ENCODE peak calls at places on chromosomes 16 and 17, in six cellular contexts. One of them, this sample, is unnamed.
A peak's percentile ranks its signal among the peaks of the same experiment; 100 is the strongest.

GRCh38 chr17:2214047-2214717 is 89.4 kb downstream of the SMG6 start:
- DNase-seq in IMR-90: peak; percentile 93
- DNase-seq in Peyer's patch: no peak
- DNase-seq in MM.1S: no peak
- DNase-seq in PC-3: no peak
- DNase-seq in A549: no peak
- DNase-seq in this sample: no peak

GRCh38 chr17:4074831-4075495 is 67.9 kb downstream of the ZZEF1 start:
- DNase-seq in IMR-90: peak; percentile 47
- DNase-seq in Peyer's patch: no peak
- DNase-seq in MM.1S: peak; percentile 73
- DNase-seq in PC-3: peak; percentile 51
- DNase-seq in A549: peak; percentile 56
- DNase-seq in this sample: peak; percentile 51

GRCh38 chr17:31858647-31859486 is at the start of gene COPRS:
- DNase-seq in IMR-90: peak; percentile 81
- DNase-seq in Peyer's patch: peak; percentile 93
- DNase-seq in MM.1S: peak; percentile 87
- DNase-seq in PC-3: peak; percentile 67
- DNase-seq in A549: peak; percentile 81
- DNase-seq in this sample: peak; percentile 84

GRCh38 chr17:14341866-14342265 is 41.0 kb downstream of the HS3ST3B1 start:
- DNase-seq in IMR-90: no peak
- DNase-seq in Peyer's patch: no peak
- DNase-seq in MM.1S: no peak
- DNase-seq in PC-3: no peak
- DNase-seq in A549: no peak
- DNase-seq in this sample: no peak

GRCh38 chr16:24151482-24151939 is 104.6 kb upstream of the CACNG3 start:
- DNase-seq in IMR-90: peak; percentile 0
- DNase-seq in Peyer's patch: no peak
- DNase-seq in MM.1S: no peak
- DNase-seq in PC-3: no peak
- DNase-seq in A549: no peak
- DNase-seq in this sample: no peak

GRCh38 chr17:78884148-78884870 is 18.7 kb downstream of the CEP295NL start:
- DNase-seq in IMR-90: no peak
- DNase-seq in Peyer's patch: no peak
- DNase-seq in MM.1S: no peak
- DNase-seq in PC-3: no peak
- DNase-seq in A549: no peak
- DNase-seq in this sample: no peak

GRCh38 chr16:56608876-56609462 is 585 bp downstream of the MT2A start:
- DNase-seq in IMR-90: no peak
- DNase-seq in Peyer's patch: peak; percentile 60
- DNase-seq in MM.1S: no peak
- DNase-seq in PC-3: no peak
- DNase-seq in A549: no peak
- DNase-seq in this sample: no peak

GRCh38 chr17:56629450-56630187 is 36.1 kb downstream of the NOG start:
- DNase-seq in IMR-90: peak; percentile 37
- DNase-seq in Peyer's patch: no peak
- DNase-seq in MM.1S: no peak
- DNase-seq in PC-3: peak; percentile 71
- DNase-seq in A549: peak; percentile 77
- DNase-seq in this sample: no peak

GRCh38 chr16:72066747-72067146 is 3.7 kb downstream of the HPR start:
- DNase-seq in IMR-90: peak; percentile 64
- DNase-seq in Peyer's patch: no peak
- DNase-seq in MM.1S: peak; percentile 41
- DNase-seq in PC-3: peak; percentile 42
- DNase-seq in A549: peak; percentile 48
- DNase-seq in this sample: peak; percentile 25

GRCh38 chr16:77564791-77565390 is 130.1 kb upstream of the ADAMTS18 start:
- DNase-seq in IMR-90: peak; percentile 8
- DNase-seq in Peyer's patch: no peak
- DNase-seq in MM.1S: no peak
- DNase-seq in PC-3: no peak
- DNase-seq in A549: no peak
- DNase-seq in this sample: no peak

GRCh38 chr17:75511610-75512575 is 3.4 kb downstream of the CASKIN2 start:
- DNase-seq in IMR-90: no peak
- DNase-seq in Peyer's patch: no peak
- DNase-seq in MM.1S: no peak
- DNase-seq in PC-3: no peak
- DNase-seq in A549: no peak
- DNase-seq in this sample: no peak

GRCh38 chr16:81261049-81261648 is 22.7 kb downstream of the BCO1 start:
- DNase-seq in IMR-90: no peak
- DNase-seq in Peyer's patch: no peak
- DNase-seq in MM.1S: no peak
- DNase-seq in PC-3: peak; percentile 55
- DNase-seq in A549: peak; percentile 52
- DNase-seq in this sample: no peak

GRCh38 chr16:17541324-17541723 is 70.6 kb upstream of the XYLT1 start:
- DNase-seq in IMR-90: no peak
- DNase-seq in Peyer's patch: no peak
- DNase-seq in MM.1S: no peak
- DNase-seq in PC-3: no peak
- DNase-seq in A549: no peak
- DNase-seq in this sample: no peak

GRCh38 chr17:57480438-57481196 is 224.3 kb downstream of the MSI2 start:
- DNase-seq in IMR-90: peak; percentile 72
- DNase-seq in Peyer's patch: no peak
- DNase-seq in MM.1S: peak; percentile 84
- DNase-seq in PC-3: peak; percentile 84
- DNase-seq in A549: no peak
- DNase-seq in this sample: no peak

GRCh38 chr16:23670137-23670776 is 8.4 kb upstream of the PLK1 start:
- DNase-seq in IMR-90: peak; percentile 95
- DNase-seq in Peyer's patch: no peak
- DNase-seq in MM.1S: no peak
- DNase-seq in PC-3: peak; percentile 85
- DNase-seq in A549: no peak
- DNase-seq in this sample: peak; percentile 17

GRCh38 chr16:3863587-3863986 is 16.9 kb downstream of the CREBBP start:
- DNase-seq in IMR-90: no peak
- DNase-seq in Peyer's patch: no peak
- DNase-seq in MM.1S: no peak
- DNase-seq in PC-3: no peak
- DNase-seq in A549: no peak
- DNase-seq in this sample: no peak

GRCh38 chr16:84324439-84325262 is 30.0 kb downstream of the WFDC1 start:
- DNase-seq in IMR-90: peak; percentile 35
- DNase-seq in Peyer's patch: no peak
- DNase-seq in MM.1S: no peak
- DNase-seq in PC-3: no peak
- DNase-seq in A549: no peak
- DNase-seq in this sample: no peak

GRCh38 chr16:28098959-28099945 is 35.7 kb upstream of the GSG1L start:
- DNase-seq in IMR-90: no peak
- DNase-seq in Peyer's patch: peak; percentile 1
- DNase-seq in MM.1S: no peak
- DNase-seq in PC-3: no peak
- DNase-seq in A549: no peak
- DNase-seq in this sample: no peak

GRCh38 chr16:89417352-89417751 is 73.0 kb downstream of the ANKRD11 start:
- DNase-seq in IMR-90: no peak
- DNase-seq in Peyer's patch: peak; percentile 61
- DNase-seq in MM.1S: no peak
- DNase-seq in PC-3: no peak
- DNase-seq in A549: no peak
- DNase-seq in this sample: no peak

GRCh38 chr17:33369876-33370275 is 76.8 kb upstream of the ASIC2 start:
- DNase-seq in IMR-90: no peak
- DNase-seq in Peyer's patch: no peak
- DNase-seq in MM.1S: no peak
- DNase-seq in PC-3: no peak
- DNase-seq in A549: no peak
- DNase-seq in this sample: no peak

GRCh38 chr17:50304781-50305404 is 30.6 kb downstream of the TMEM92 start:
- DNase-seq in IMR-90: peak; percentile 79
- DNase-seq in Peyer's patch: no peak
- DNase-seq in MM.1S: no peak
- DNase-seq in PC-3: no peak
- DNase-seq in A549: no peak
- DNase-seq in this sample: no peak

GRCh38 chr17:73052923-73053322 is 39.6 kb downstream of the SLC39A11 start:
- DNase-seq in IMR-90: no peak
- DNase-seq in Peyer's patch: no peak
- DNase-seq in MM.1S: no peak
- DNase-seq in PC-3: no peak
- DNase-seq in A549: no peak
- DNase-seq in this sample: no peak

GRCh38 chr16:89031715-89032659 is 55.0 kb upstream of the CBFA2T3 start:
- DNase-seq in IMR-90: no peak
- DNase-seq in Peyer's patch: no peak
- DNase-seq in MM.1S: peak; percentile 22
- DNase-seq in PC-3: no peak
- DNase-seq in A549: no peak
- DNase-seq in this sample: peak; percentile 84

GRCh38 chr16:50305441-50306061 is 39.2 kb downstream of the ADCY7 start:
- DNase-seq in IMR-90: no peak
- DNase-seq in Peyer's patch: peak; percentile 26
- DNase-seq in MM.1S: no peak
- DNase-seq in PC-3: no peak
- DNase-seq in A549: no peak
- DNase-seq in this sample: no peak

GRCh38 chr17:48478224-48479013 is 48.4 kb upstream of the SKAP1 start:
- DNase-seq in IMR-90: no peak
- DNase-seq in Peyer's patch: no peak
- DNase-seq in MM.1S: peak; percentile 86
- DNase-seq in PC-3: no peak
- DNase-seq in A549: no peak
- DNase-seq in this sample: no peak
- TF ChIP-seq CTCF in IMR-90: no peak
- TF ChIP-seq CTCF in Peyer's patch: no peak
- TF ChIP-seq CTCF in MM.1S: peak; percentile 21
- TF ChIP-seq CTCF in PC-3: no peak
- TF ChIP-seq CTCF in A549: no peak
- TF ChIP-seq CTCF in this sample: no peak

GRCh38 chr17:71117461-71117860 is 948.1 kb downstream of the KCNJ2 start:
- DNase-seq in IMR-90: peak; percentile 21
- DNase-seq in Peyer's patch: no peak
- DNase-seq in MM.1S: no peak
- DNase-seq in PC-3: no peak
- DNase-seq in A549: no peak
- DNase-seq in this sample: no peak

GRCh38 chr17:71115669-71115972 is 946.3 kb downstream of the KCNJ2 start:
- DNase-seq in IMR-90: peak; percentile 15
- DNase-seq in Peyer's patch: no peak
- DNase-seq in MM.1S: no peak
- DNase-seq in PC-3: no peak
- DNase-seq in A549: no peak
- DNase-seq in this sample: no peak

GRCh38 chr17:71114911-71115668 is 945.8 kb downstream of the KCNJ2 start:
- DNase-seq in IMR-90: no peak
- DNase-seq in Peyer's patch: no peak
- DNase-seq in MM.1S: no peak
- DNase-seq in PC-3: no peak
- DNase-seq in A549: no peak
- DNase-seq in this sample: no peak

DNA sequence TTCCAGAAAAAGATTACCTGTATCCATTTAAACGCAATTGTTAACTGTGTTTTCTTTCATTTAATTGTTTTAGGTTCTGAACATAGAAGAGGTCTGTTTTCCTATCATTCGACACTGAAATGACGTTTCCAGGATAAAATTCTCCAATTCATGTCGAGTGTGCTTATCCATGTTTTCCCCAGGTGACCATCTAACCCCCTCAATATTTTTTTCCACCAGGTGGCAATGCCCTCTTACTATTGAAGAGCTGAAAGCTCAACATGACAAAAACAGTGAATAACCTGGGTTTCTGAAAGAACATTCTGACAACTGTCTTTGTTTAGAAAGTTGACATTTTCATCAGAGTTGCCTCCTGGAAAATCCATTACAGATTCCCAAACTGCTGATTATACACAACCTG is 948.7 kb downstream of the KCNJ2 start:
- DNase-seq in IMR-90: peak; percentile 18
- DNase-seq in Peyer's patch: no peak
- DNase-seq in MM.1S: peak; percentile 16
- DNase-seq in PC-3: peak; percentile 89
- DNase-seq in A549: peak; percentile 14
- DNase-seq in this sample: no peak
- TF ChIP-seq CTCF in IMR-90: peak; percentile 47
- TF ChIP-seq CTCF in Peyer's patch: peak; percentile 61
- TF ChIP-seq CTCF in MM.1S: peak; percentile 41
- TF ChIP-seq CTCF in PC-3: peak; percentile 96
- TF ChIP-seq CTCF in A549: peak; percentile 44
- TF ChIP-seq CTCF in this sample: no peak

DNA sequence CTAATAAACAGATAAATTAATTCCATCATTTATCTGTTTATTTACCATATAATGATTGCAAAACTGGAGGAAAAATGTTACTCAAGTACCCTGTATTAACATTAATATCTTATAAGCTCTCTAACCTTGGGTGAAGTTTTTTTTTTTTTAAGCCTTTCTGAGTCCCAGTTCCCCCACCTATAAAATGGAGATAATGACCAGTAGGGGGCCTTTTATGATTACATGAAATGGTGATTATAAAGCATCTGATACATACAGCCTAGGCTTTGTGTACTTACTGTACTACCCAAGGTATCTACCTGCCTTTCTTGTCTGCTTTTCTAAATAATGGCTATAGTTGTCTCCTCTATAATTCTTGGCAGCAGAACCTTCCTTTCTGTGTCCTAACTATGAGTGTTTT is 22.6 kb downstream of the LRRC36 start:
- DNase-seq in IMR-90: peak; percentile 44
- DNase-seq in Peyer's patch: no peak
- DNase-seq in MM.1S: peak; percentile 38
- DNase-seq in PC-3: peak; percentile 61
- DNase-seq in A549: no peak
- DNase-seq in this sample: no peak
- TF ChIP-seq CTCF in IMR-90: peak; percentile 61
- TF ChIP-seq CTCF in Peyer's patch: peak; percentile 58
- TF ChIP-seq CTCF in MM.1S: peak; percentile 43
- TF ChIP-seq CTCF in PC-3: peak; percentile 60
- TF ChIP-seq CTCF in A549: peak; percentile 54
- TF ChIP-seq CTCF in this sample: peak; percentile 74

DNA sequence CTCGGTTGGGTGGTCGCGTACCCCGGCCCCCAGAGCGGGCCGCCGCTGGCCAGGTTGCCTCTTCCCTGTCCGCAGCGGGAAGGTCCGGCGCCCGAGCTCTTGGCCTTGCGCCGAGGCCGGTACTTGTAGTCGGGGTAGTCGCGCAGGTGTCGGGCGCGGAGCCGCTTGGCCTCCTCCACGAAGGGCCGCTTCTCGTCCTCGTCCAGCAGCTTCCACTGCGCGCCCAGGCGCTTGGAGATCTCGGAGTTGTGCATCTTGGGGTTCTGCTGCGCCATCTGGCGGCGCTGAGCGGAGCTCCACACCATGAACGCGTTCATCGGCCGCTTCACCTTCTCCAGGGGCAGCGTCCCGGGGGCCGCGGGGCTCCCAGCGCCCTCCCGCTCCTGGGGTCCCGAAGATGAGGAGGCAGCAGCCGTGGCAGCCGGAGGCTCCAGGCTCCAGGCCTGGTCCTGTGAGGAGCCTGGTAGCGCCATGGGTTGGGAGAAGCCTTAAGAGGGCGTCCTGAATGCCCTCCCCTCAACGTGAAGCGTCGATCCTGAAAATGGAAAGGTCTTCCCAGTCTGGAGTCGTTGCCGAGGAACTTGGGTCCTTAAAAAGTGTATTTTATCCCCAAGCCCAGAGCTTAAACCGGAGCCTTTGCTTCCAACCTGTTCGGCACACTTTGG is 558 bp downstream of the SOX15 start:
- DNase-seq in IMR-90: peak; percentile 83
- DNase-seq in Peyer's patch: peak; percentile 88
- DNase-seq in MM.1S: no peak
- DNase-seq in PC-3: peak; percentile 46
- DNase-seq in A549: no peak
- DNase-seq in this sample: peak; percentile 86
- TF ChIP-seq CTCF in IMR-90: peak; percentile 79
- TF ChIP-seq CTCF in Peyer's patch: peak; percentile 89
- TF ChIP-seq CTCF in MM.1S: no peak
- TF ChIP-seq CTCF in PC-3: peak; percentile 61
- TF ChIP-seq CTCF in A549: peak; percentile 46
- TF ChIP-seq CTCF in this sample: peak; percentile 91

This sample was measured in B cell.